ENCODE peak calls at places on chromosomes 4 and X, in seven cellular contexts. One of them, this sample, is unnamed.

GRCh38 chrX:120857240-120857639 is 18.4 kb downstream of the CT47B1 start:
- DNase-seq in neural progenitor cell: peak; percentile 4
- DNase-seq in C1 segment of cervical spinal cord: no peak
- DNase-seq in fibroblast of mammary gland: peak; percentile 2
- DNase-seq in neuronal stem cell: no peak
- DNase-seq in ecto neural progenitor cell: no peak
- DNase-seq in K562: no peak
- DNase-seq in this sample: no peak

GRCh38 chr4:39706829-39707511 is 9.0 kb downstream of the UBE2K start:
- DNase-seq in neural progenitor cell: no peak
- DNase-seq in C1 segment of cervical spinal cord: no peak
- DNase-seq in fibroblast of mammary gland: no peak
- DNase-seq in neuronal stem cell: no peak
- DNase-seq in ecto neural progenitor cell: no peak
- DNase-seq in K562: no peak
- DNase-seq in this sample: no peak

GRCh38 chrX:22406332-22406731 is 133.6 kb downstream of the CBLL2 start:
- DNase-seq in neural progenitor cell: no peak
- DNase-seq in C1 segment of cervical spinal cord: no peak
- DNase-seq in fibroblast of mammary gland: no peak
- DNase-seq in neuronal stem cell: no peak
- DNase-seq in ecto neural progenitor cell: no peak
- DNase-seq in K562: no peak
- DNase-seq in this sample: no peak

GRCh38 chr4:174686826-174687225 is 142.2 kb downstream of the GLRA3 start:
- DNase-seq in neural progenitor cell: no peak
- DNase-seq in C1 segment of cervical spinal cord: no peak
- DNase-seq in fibroblast of mammary gland: no peak
- DNase-seq in neuronal stem cell: no peak
- DNase-seq in ecto neural progenitor cell: no peak
- DNase-seq in K562: no peak
- DNase-seq in this sample: no peak

GRCh38 chr4:86960557-86960959 is 25.7 kb downstream of the AFF1 start:
- DNase-seq in neural progenitor cell: peak; percentile 55
- DNase-seq in C1 segment of cervical spinal cord: no peak
- DNase-seq in fibroblast of mammary gland: no peak
- DNase-seq in neuronal stem cell: peak; percentile 23
- DNase-seq in ecto neural progenitor cell: no peak
- DNase-seq in K562: no peak
- DNase-seq in this sample: no peak

GRCh38 chr4:142405021-142405991 is 440.8 kb downstream of the INPP4B start:
- DNase-seq in neural progenitor cell: peak; percentile 9
- DNase-seq in C1 segment of cervical spinal cord: no peak
- DNase-seq in fibroblast of mammary gland: peak; percentile 74
- DNase-seq in neuronal stem cell: peak; percentile 15
- DNase-seq in ecto neural progenitor cell: peak; percentile 53
- DNase-seq in K562: no peak
- DNase-seq in this sample: peak; percentile 61

GRCh38 chrX:152824841-152825374 is 5.6 kb downstream of the CETN2 start:
- DNase-seq in neural progenitor cell: no peak
- DNase-seq in C1 segment of cervical spinal cord: no peak
- DNase-seq in fibroblast of mammary gland: peak; percentile 48
- DNase-seq in neuronal stem cell: no peak
- DNase-seq in ecto neural progenitor cell: no peak
- DNase-seq in K562: no peak
- DNase-seq in this sample: no peak

GRCh38 chr4:141006236-141006802 is 127.0 kb downstream of the RNF150 start:
- DNase-seq in neural progenitor cell: no peak
- DNase-seq in C1 segment of cervical spinal cord: no peak
- DNase-seq in fibroblast of mammary gland: no peak
- DNase-seq in neuronal stem cell: no peak
- DNase-seq in ecto neural progenitor cell: no peak
- DNase-seq in K562: no peak
- DNase-seq in this sample: no peak

GRCh38 chrX:13432376-13432775 is 112.5 kb upstream of the ATXN3L start:
- DNase-seq in neural progenitor cell: no peak
- DNase-seq in C1 segment of cervical spinal cord: no peak
- DNase-seq in fibroblast of mammary gland: peak; percentile 98
- DNase-seq in neuronal stem cell: no peak
- DNase-seq in ecto neural progenitor cell: no peak
- DNase-seq in K562: no peak
- DNase-seq in this sample: no peak

GRCh38 chrX:120741452-120741851 is 111.6 kb upstream of the C1GALT1C1 start:
- DNase-seq in neural progenitor cell: no peak
- DNase-seq in C1 segment of cervical spinal cord: no peak
- DNase-seq in fibroblast of mammary gland: no peak
- DNase-seq in neuronal stem cell: no peak
- DNase-seq in ecto neural progenitor cell: no peak
- DNase-seq in K562: no peak
- DNase-seq in this sample: no peak

GRCh38 chr4:125517831-125518230 is 203.1 kb downstream of the FAT4 start:
- DNase-seq in neural progenitor cell: no peak
- DNase-seq in C1 segment of cervical spinal cord: no peak
- DNase-seq in fibroblast of mammary gland: no peak
- DNase-seq in neuronal stem cell: no peak
- DNase-seq in ecto neural progenitor cell: no peak
- DNase-seq in K562: no peak
- DNase-seq in this sample: no peak